ENCODE peak calls at places on chromosome 5, in nine cellular contexts. S, X, I, Y, O, G, Z, J and F are unnamed samples. For H3K9me3, the result is how much of the 10 kb centered on the place peaks cover.

GRCh38 chr5:14672508-14673394 is 8.2 kb downstream of the OTULIN start:
- DNase-seq in S (no peak), X (no peak), I (no peak), Y (peak), O (no peak), G (no peak), Z (no peak), J (no peak), F (no peak)

GRCh38 chr5:13939647-13940046 is 4.8 kb downstream of the DNAH5 start:
- DNase-seq in S (no peak), X (no peak), I (no peak), Y (no peak), O (no peak), G (no peak), Z (no peak), J (no peak), F (no peak)

GRCh38 chr5:68754536-68754935 is 339.3 kb upstream of the SLC30A5 start:
- DNase-seq in S (no peak), X (no peak), I (no peak), Y (no peak), O (no peak), G (no peak), Z (no peak), J (no peak), F (no peak)

GRCh38 chr5:96016216-96016615 is 54.6 kb upstream of the ELL2 start:
- DNase-seq in S (no peak), X (no peak), I (no peak), Y (no peak), O (no peak), G (no peak), Z (no peak), J (no peak), F (no peak)

GRCh38 chr5:97157689-97158088 is 15.3 kb upstream of the LIX1 start:
- DNase-seq in S (no peak), X (no peak), I (no peak), Y (no peak), O (no peak), G (no peak), Z (no peak), J (no peak), F (no peak)

GRCh38 chr5:180122875-180123274 is 51.3 kb upstream of the RNF130 start:
- DNase-seq in S (no peak), X (no peak), I (no peak), Y (no peak), O (no peak), G (no peak), Z (no peak), J (no peak), F (no peak)

GRCh38 chr5:44332360-44332971 is 56.8 kb downstream of the FGF10 start:
- DNase-seq in S (no peak), X (no peak), I (no peak), Y (peak), O (no peak), G (peak), Z (no peak), J (no peak), F (peak)

GRCh38 chr5:133225671-133226152 is 173.9 kb downstream of the HSPA4 start:
- DNase-seq in S (no peak), X (no peak), I (no peak), Y (no peak), O (no peak), G (peak), Z (no peak), J (no peak), F (peak)

GRCh38 chr5:135456238-135457099 is 4.3 kb upstream of the TIFAB start:
- DNase-seq in S (no peak), X (no peak), I (peak), Y (peak), O (peak), G (peak), Z (peak), J (peak), F (peak)

GRCh38 chr5:302951-303350 is 18.6 kb upstream of the AHRR start:
- DNase-seq in S (no peak), X (no peak), I (no peak), Y (no peak), O (no peak), G (no peak), Z (no peak), J (no peak), F (no peak)

GRCh38 chr5:99063737-99064136 is 134.9 kb upstream of the CHD1 start:
- DNase-seq in S (no peak), X (no peak), I (no peak), Y (peak), O (no peak), G (no peak), Z (no peak), J (no peak), F (no peak)

GRCh38 chr5:32565143-32565542 is 20.2 kb upstream of the SUB1 start:
- DNase-seq in S (no peak), X (no peak), I (no peak), Y (no peak), O (no peak), G (no peak), Z (no peak), J (no peak), F (no peak)

GRCh38 chr5:170251462-170251861 is 18.7 kb downstream of the C5orf58 start:
- DNase-seq in S (no peak), X (no peak), I (no peak), Y (no peak), O (no peak), G (peak), Z (no peak), J (no peak), F (no peak)

GRCh38 chr5:137572042-137572695 is 73.0 kb upstream of the SPOCK1 start:
- DNase-seq in S (no peak), X (no peak), I (no peak), Y (peak), O (no peak), G (peak), Z (no peak), J (no peak), F (peak)

GRCh38 chr5:53936481-53937352 is 373.7 kb downstream of the ARL15 start:
- DNase-seq in S (peak), X (peak), I (no peak), Y (no peak), O (no peak), G (no peak), Z (no peak), J (peak), F (peak)

GRCh38 chr5:92676120-92676838 is 904.7 kb downstream of the NR2F1-AS1 start:
- DNase-seq in S (no peak), X (no peak), I (no peak), Y (no peak), O (no peak), G (no peak), Z (no peak), J (no peak), F (no peak)

GRCh38 chr5:168472329-168472728 is 13.9 kb upstream of the RARS1 start:
- DNase-seq in S (no peak), X (no peak), I (no peak), Y (peak), O (no peak), G (peak), Z (no peak), J (no peak), F (peak)

GRCh38 chr5:133926960-133927615 is 41.3 kb downstream of the C5orf15 start:
- DNase-seq in S (no peak), X (no peak), I (no peak), Y (no peak), O (no peak), G (peak), Z (no peak), J (no peak), F (no peak)

GRCh38 chr5:81519217-81519905 is 125.4 kb upstream of the ACOT12 start:
- DNase-seq in S (no peak), X (no peak), I (no peak), Y (no peak), O (no peak), G (no peak), Z (no peak), J (no peak), F (no peak)

GRCh38 chr5:195401-196160 is 4.3 kb downstream of the LRRC14B start:
- DNase-seq in S (no peak), X (peak), I (no peak), Y (no peak), O (peak), G (no peak), Z (no peak), J (peak), F (no peak)

GRCh38 chr5:36630201-36630968 is 24.0 kb downstream of the SLC1A3 start:
- DNase-seq in S (no peak), X (no peak), I (no peak), Y (peak), O (no peak), G (no peak), Z (no peak), J (no peak), F (no peak)

GRCh38 chr5:170709640-170710039 is 73.9 kb upstream of the GABRP start:
- DNase-seq in S (no peak), X (no peak), I (no peak), Y (no peak), O (no peak), G (no peak), Z (no peak), J (no peak), F (no peak)

GRCh38 chr5:172605466-172605865 is 35.6 kb upstream of the NEURL1B start:
- DNase-seq in S (no peak), X (no peak), I (no peak), Y (no peak), O (no peak), G (no peak), Z (no peak), J (no peak), F (no peak)

GRCh38 chr5:102589661-102590060 is 90.9 kb upstream of the SLCO6A1 start:
- DNase-seq in S (no peak), X (no peak), I (no peak), Y (peak), O (no peak), G (peak), Z (no peak), J (no peak), F (peak)

GRCh38 chr5:53418409-53418808 is 62.0 kb upstream of the FST start:
- DNase-seq in S (no peak), X (no peak), I (no peak), Y (peak), O (no peak), G (no peak), Z (no peak), J (no peak), F (no peak)

GRCh38 chr5:87398981-87399616 is 13.6 kb downstream of the CCNH start:
- DNase-seq in S (no peak), X (no peak), I (no peak), Y (no peak), O (no peak), G (no peak), Z (no peak), J (no peak), F (no peak)

GRCh38 chr5:138874241-138874640 is 894 bp downstream of the LRRTM2 start:
- DNase-seq in S (no peak), X (no peak), I (no peak), Y (peak), O (no peak), G (no peak), Z (no peak), J (no peak), F (peak)

GRCh38 chr5:159106569-159107282 is 7.0 kb upstream of the EBF1 start:
- DNase-seq in S (peak), X (peak), I (peak), Y (peak), O (peak), G (peak), Z (peak), J (peak), F (peak)

GRCh38 chr5:178542455-178542854 is 47.7 kb downstream of the COL23A1 start:
- DNase-seq in S (peak), X (peak), I (peak), Y (peak), O (no peak), G (no peak), Z (no peak), J (peak), F (no peak)

GRCh38 chr5:98248949-98249348 is 524.5 kb upstream of the RGMB start:
- DNase-seq in S (no peak), X (no peak), I (no peak), Y (peak), O (no peak), G (peak), Z (no peak), J (no peak), F (peak)

GRCh38 chr5:13591621-13592020 is 352.9 kb downstream of the DNAH5 start:
- DNase-seq in S (no peak), X (no peak), I (no peak), Y (peak), O (no peak), G (peak), Z (no peak), J (no peak), F (no peak)

DNA sequence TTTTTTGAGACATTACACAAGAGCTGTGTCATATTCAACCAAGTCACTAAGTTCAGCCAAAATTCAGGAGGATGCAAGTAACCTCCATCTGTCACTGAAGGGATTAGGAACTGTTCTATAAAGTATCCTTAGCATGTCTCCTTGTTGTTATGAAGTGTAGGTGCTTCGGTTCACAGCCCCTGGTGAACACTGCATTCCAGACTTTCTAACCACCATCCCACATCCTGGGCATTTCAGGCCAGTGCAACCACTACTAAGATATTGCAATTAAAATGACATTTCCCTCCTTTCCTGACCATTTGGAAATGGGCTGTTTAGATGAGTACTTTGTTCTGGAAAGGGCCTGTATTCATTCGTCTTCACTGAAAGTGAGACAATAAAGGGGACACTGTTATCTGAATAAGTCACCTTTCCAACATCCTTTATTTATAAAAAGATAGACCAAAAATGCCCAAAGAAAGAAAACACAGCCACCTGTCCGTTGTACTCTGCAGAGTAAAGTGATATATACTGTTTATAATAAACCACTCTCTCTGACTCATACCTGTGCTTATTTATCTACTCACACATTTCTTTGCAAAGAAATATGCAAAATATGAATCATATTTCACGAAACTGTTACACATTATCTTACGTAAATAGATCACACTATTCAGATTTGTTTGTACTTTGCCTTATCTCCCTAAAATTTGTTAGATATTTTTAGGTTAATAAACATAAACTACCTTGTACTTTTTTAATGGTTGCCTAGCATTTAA is 861.9 kb downstream of the CDH18 start:
- DNase-seq in S (no peak), X (no peak), I (no peak), Y (peak), O (no peak), G (peak), Z (no peak), J (no peak), F (no peak)
- H3K9me3 ChIP-seq in S (under half), X (under half), I (under half), Y (under half), O (under half), G (under half), Z (under half), J (under half), F (under half)

GRCh38 chr5:175141421-175141820 is 302.6 kb downstream of the DRD1 start:
- DNase-seq in S (no peak), X (no peak), I (no peak), Y (no peak), O (no peak), G (no peak), Z (no peak), J (no peak), F (no peak)

GRCh38 chr5:175148773-175149172 is 295.2 kb downstream of the DRD1 start:
- DNase-seq in S (no peak), X (no peak), I (no peak), Y (no peak), O (no peak), G (no peak), Z (no peak), J (no peak), F (no peak)

GRCh38 chr5:175146733-175147132 is 297.2 kb downstream of the DRD1 start:
- DNase-seq in S (no peak), X (no peak), I (no peak), Y (no peak), O (no peak), G (no peak), Z (no peak), J (no peak), F (no peak)
- H3K9me3 ChIP-seq in S (under half), X (under half), I (under half), Y (under half), O (under half), G (under half), Z (under half), J (under half), F (under half)

GRCh38 chr5:117559005-117559844 is 984.6 kb upstream of the SEMA6A start:
- DNase-seq in S (no peak), X (no peak), I (no peak), Y (no peak), O (no peak), G (no peak), Z (no peak), J (no peak), F (no peak)
- H3K9me3 ChIP-seq in S (under half), X (under half), I (under half), Y (under half), O (under half), G (under half), Z (under half), J (under half), F (under half)

GRCh38 chr5:143606043-143606752 is 202.7 kb upstream of the NR3C1 start:
- DNase-seq in S (no peak), X (no peak), I (no peak), Y (no peak), O (no peak), G (peak), Z (no peak), J (no peak), F (no peak)
- H3K9me3 ChIP-seq in S (under half), X (under half), I (under half), Y (under half), O (under half), G (under half), Z (under half), J (under half), F (under half)

GRCh38 chr5:141354900-141355469 is at the start of gene PCDHGA4:
- DNase-seq in S (no peak), X (no peak), I (no peak), Y (no peak), O (no peak), G (no peak), Z (no peak), J (no peak), F (peak)
- H3K9me3 ChIP-seq in S (under half), X (under half), I (under half), Y (under half), O (half or more), G (under half), Z (under half), J (half or more), F (half or more)

DNA sequence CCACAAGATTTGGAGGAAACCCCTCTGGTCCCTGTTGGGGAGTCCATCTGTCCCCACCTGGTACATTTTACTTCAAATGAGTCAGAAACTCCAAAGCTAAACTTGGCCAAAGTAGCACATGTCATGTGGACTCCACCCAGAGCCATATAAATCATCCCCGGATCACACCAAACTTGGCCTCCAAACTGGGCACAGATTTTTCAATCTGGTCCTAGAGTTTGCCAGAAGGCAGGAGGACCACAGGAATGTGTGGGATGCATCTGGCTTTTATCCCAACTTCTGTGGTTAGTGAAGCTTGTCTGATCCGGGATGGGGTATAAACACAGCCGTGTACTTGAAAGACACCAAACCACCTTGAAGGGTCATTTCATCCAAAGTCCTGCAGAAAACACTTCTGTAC is 66.3 kb downstream of the MAT2B start:
- DNase-seq in S (no peak), X (no peak), I (no peak), Y (peak), O (no peak), G (peak), Z (no peak), J (no peak), F (peak)
- H3K9me3 ChIP-seq in S (under half), X (under half), I (under half), Y (under half), O (under half), G (under half), Z (under half), J (under half), F (under half)

DNA sequence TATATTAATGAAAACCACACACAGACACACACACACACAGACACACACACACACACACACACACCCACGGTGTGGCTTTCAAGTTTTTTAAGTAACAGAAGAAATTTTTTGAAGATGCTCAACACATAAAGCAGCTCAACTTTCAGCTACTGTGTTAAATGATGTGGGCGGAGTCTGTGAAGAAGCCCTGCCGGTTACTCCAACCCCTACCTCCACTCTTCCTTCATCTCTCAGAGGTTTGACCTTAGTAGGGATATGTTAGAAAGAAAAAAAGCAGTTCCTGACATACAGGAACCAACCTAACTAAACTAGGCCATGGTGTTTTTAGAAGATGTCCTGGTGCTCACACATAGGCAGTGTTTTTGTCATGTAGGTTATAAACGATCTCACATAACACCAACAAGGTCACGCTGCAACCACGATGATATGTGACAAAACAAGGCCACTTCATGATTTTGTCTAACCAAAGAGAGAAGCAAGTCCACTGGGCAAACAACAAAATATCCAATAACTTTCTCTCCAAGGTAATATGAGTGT is 112.8 kb downstream of the EMB start:
- DNase-seq in S (no peak), X (no peak), I (no peak), Y (no peak), O (no peak), G (no peak), Z (no peak), J (no peak), F (no peak)
- H3K9me3 ChIP-seq in S (under half), X (under half), I (under half), Y (under half), O (under half), G (under half), Z (under half), J (under half), F (under half)

GRCh38 chr5:141421489-141421855 is 621 bp downstream of the PCDHGA11 start:
- DNase-seq in S (no peak), X (no peak), I (no peak), Y (no peak), O (no peak), G (no peak), Z (no peak), J (no peak), F (no peak)
- H3K9me3 ChIP-seq in S (under half), X (under half), I (under half), Y (under half), O (half or more), G (under half), Z (under half), J (half or more), F (under half)

DNA sequence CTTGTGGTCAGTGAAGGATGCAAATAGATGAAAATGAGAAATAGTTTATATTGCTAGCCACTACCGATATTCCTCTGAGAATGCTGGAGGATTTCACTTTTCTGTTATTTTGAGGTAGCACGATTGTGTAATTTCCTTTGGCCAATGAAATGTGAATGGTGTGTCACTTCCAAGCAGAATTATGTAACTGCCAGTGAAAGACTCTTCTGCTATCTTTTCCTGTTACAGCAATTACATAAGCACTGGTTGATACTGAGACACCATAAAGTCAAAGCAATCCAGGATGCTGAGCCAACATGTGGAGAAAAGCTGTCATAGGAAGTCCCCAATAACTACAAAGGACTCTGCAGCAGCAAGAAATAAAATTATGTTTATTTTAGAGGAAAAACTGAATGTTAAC is 3.5 kb upstream of the PCDHA2 start:
- DNase-seq in S (no peak), X (no peak), I (no peak), Y (no peak), O (no peak), G (no peak), Z (no peak), J (no peak), F (no peak)
- H3K9me3 ChIP-seq in S (under half), X (under half), I (under half), Y (under half), O (under half), G (under half), Z (under half), J (under half), F (half or more)